ENCODE peak calls at places on chromosomes 1 and 21, in four cellular contexts. C, V, Q and X are unnamed samples.

GRCh38 chr1:164561461-164561860 is 2.5 kb downstream of the PBX1 start:
- DNase-seq in C (no peak), V (no peak), Q (no peak), X (no peak)

GRCh38 chr1:39406533-39407478 is 84.6 kb upstream of the BMP8A start:
- DNase-seq in C (no peak), V (peak; percentile 21), Q (no peak), X (no peak)

GRCh38 chr21:28357743-28358142 is 634.9 kb downstream of the LTN1 start:
- DNase-seq in C (no peak), V (no peak), Q (no peak), X (no peak)

GRCh38 chr1:53158900-53159299 is 16.5 kb upstream of the SLC1A7 start:
- DNase-seq in C (no peak), V (peak; percentile 63), Q (no peak), X (no peak)

GRCh38 chr1:89525169-89525855 is 683 bp downstream of the LRRC8B start:
- DNase-seq in C (peak; percentile 68), V (peak; percentile 17), Q (peak; percentile 54), X (peak; percentile 37)

GRCh38 chr1:153260980-153261792 is 1.7 kb downstream of the LORICRIN start:
- DNase-seq in C (peak; percentile 69), V (no peak), Q (peak; percentile 13), X (no peak)

GRCh38 chr1:223714849-223715709 is 2.7 kb downstream of the CAPN2 start:
- DNase-seq in C (no peak), V (no peak), Q (peak; percentile 53), X (peak; percentile 66)

GRCh38 chr1:218466341-218467010 is 121.3 kb downstream of the TGFB2 start:
- DNase-seq in C (no peak), V (no peak), Q (no peak), X (no peak)

GRCh38 chr1:175145899-175146298 is 46.7 kb downstream of the KIAA0040 start:
- DNase-seq in C (no peak), V (peak; percentile 29), Q (no peak), X (no peak)

GRCh38 chr1:6902153-6902552 is 116.9 kb downstream of the CAMTA1 start:
- DNase-seq in C (no peak), V (no peak), Q (no peak), X (no peak)

GRCh38 chr1:240866724-240867123 is 254.8 kb upstream of the GREM2 start:
- DNase-seq in C (no peak), V (no peak), Q (no peak), X (no peak)

GRCh38 chr1:25954371-25954938 is 43.4 kb downstream of the PAFAH2 start:
- DNase-seq in C (no peak), V (no peak), Q (no peak), X (no peak)

GRCh38 chr1:12600880-12601633 is 17.0 kb downstream of the DHRS3 start:
- DNase-seq in C (peak; percentile 44), V (peak; percentile 62), Q (peak; percentile 72), X (no peak)

GRCh38 chr1:43313771-43314170 is 13.0 kb downstream of the TIE1 start:
- DNase-seq in C (no peak), V (no peak), Q (no peak), X (no peak)

GRCh38 chr1:52551476-52552235 is 1.2 kb downstream of the TUT4 start:
- DNase-seq in C (no peak), V (peak; percentile 31), Q (no peak), X (no peak)

GRCh38 chr1:226550671-226551041 is 2.1 kb downstream of the STUM start:
- DNase-seq in C (no peak), V (no peak), Q (no peak), X (no peak)

GRCh38 chr1:221961532-221962292 is 219.8 kb upstream of the DUSP10 start:
- DNase-seq in C (no peak), V (peak; percentile 74), Q (peak; percentile 26), X (peak; percentile 44)

GRCh38 chr21:17428484-17428869 is 84.4 kb upstream of the CXADR start:
- DNase-seq in C (no peak), V (no peak), Q (no peak), X (no peak)

DNA sequence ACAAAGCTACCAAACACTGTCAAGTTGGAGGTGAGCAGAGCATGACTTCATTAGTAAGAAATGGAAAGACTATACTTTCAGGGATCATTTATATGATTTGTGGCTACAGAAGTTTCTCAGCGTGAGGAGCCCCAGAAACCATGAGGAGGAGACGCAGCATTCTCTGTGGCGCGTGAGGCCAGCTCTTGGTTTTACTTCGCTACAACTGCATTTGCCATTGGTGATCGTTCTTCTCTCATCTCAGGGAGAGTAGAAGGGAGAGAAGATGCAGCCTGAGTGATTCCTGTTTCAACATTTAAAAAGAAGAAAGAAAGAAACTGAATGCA is 94.5 kb upstream of the ATP1A1 start:
- DNase-seq in C (no peak), V (no peak), Q (no peak), X (no peak)
- TF ChIP-seq ELF1 in C (no peak), V (no peak), Q (no peak), X (no peak)

DNA sequence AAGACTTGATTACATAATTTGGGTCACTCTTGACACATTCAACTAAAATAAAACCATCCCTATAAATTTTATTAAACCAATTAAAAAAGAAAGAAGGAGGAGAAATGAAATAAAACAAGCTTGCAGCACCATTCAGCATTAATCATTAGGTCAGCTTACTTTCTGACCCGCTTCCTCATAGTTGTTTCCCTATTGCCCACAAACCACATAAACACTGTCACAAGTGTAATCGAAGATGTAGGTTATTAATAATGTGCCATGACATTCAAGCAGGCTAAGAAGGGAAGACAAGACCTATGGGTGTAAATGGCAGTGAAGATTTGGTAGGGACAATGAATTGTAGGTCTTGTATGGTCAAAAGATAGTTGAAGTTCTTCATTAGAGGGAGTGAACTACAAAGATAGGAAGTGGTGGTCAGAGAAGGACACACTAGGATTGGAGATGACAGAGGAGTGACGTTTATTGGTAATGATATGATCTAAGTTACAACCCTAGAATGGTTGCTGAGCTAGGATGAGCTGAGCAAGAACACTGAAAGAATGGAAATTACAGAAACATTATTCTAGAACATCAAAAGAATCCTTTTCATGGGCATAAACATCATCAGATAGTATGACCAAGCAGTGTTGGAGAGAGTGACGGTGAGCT is 231.5 kb downstream of the KCNT2 start:
- DNase-seq in C (no peak), V (no peak), Q (no peak), X (no peak)
- TF ChIP-seq ELF1 in C (no peak), V (no peak), Q (no peak), X (no peak)

GRCh38 chr1:229186373-229187056 is 84.4 kb upstream of the RAB4A start:
- DNase-seq in C (no peak), V (no peak), Q (no peak), X (no peak)
- TF ChIP-seq ELF1 in C (no peak), V (no peak), Q (no peak), X (no peak)

GRCh38 chr1:71660417-71660816 is 579.6 kb upstream of the ZRANB2 start:
- DNase-seq in C (no peak), V (no peak), Q (no peak), X (no peak)
- TF ChIP-seq ELF1 in C (no peak), V (no peak), Q (no peak), X (no peak)

GRCh38 chr1:192936313-192937018 is 122.7 kb downstream of the UCHL5 start:
- DNase-seq in C (no peak), V (no peak), Q (no peak), X (no peak)
- TF ChIP-seq ELF1 in C (no peak), V (no peak), Q (no peak), X (no peak)

DNA sequence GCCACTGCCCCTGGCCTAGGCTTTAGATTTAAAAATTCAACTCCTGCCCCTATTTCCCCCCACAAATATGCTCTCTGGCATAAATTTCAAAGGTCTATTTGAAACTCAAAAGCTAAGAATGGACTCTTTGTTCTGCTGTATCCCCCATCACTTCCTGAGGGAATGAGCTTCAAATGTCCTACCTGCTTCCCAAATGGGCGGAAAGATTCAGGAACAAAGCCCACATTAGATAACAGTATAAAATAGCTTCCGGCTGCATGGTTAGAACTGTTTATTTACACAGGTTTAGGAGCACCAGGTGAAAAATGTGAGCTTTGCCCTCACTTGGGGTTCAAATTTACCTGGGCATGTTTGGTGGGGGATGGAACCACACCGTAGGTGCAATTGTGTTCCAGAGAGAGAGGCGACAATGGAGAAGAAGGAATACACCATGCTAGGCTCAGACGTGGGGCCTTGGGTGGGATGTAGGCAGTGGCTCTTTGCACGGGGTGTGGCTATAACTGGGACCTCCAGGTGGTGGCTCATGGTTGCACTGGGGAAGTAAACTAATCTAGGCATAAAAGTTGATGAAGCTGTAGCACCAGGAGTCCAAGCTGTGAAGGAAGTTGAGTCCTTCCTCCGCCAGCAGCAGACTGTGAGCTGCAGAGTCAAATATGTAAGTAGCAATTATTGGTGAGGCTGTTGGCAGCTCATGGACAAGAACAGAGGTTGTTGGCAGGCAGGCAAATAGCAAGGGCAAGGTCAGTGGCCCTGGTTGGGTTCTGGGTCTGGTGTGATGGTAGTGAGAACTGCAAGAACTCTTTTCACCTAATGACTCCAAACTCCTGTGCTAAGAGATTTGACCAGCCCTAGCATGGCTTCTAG is 41.5 kb upstream of the SRSF10 start:
- DNase-seq in C (no peak), V (peak; percentile 99), Q (no peak), X (no peak)
- TF ChIP-seq ELF1 in C (no peak), V (peak; percentile 63), Q (no peak), X (no peak)

GRCh38 chr1:94418664-94419655 is 771 bp downstream of the ABCD3 start:
- DNase-seq in C (peak; percentile 72), V (no peak), Q (no peak), X (no peak)
- TF ChIP-seq ELF1 in C (no peak), V (no peak), Q (no peak), X (no peak)

GRCh38 chr1:20732071-20732587 is 374 bp downstream of the SH2D5 start:
- DNase-seq in C (peak; percentile 96), V (peak; percentile 25), Q (no peak), X (no peak)
- TF ChIP-seq ELF1 in C (no peak), V (no peak), Q (no peak), X (no peak)